ENCODE peak calls at places on chromosome 17, in nine cellular contexts. One of them, this sample, is unnamed. For H3K36me3, the result is how much of the 10 kb centered on the place peaks cover.

GRCh38 chr17:80649672-80650338 is 105.2 kb downstream of the RPTOR start:
- DNase-seq in ovary: no peak
- DNase-seq in iPS DF 6.9: peak
- DNase-seq in CD8-positive, alpha-beta memory T cell: no peak
- DNase-seq in GM06990: no peak
- DNase-seq in mesenchymal stem cell: peak
- DNase-seq in effector memory CD4-positive, alpha-beta T cell: no peak
- DNase-seq in tibial nerve: peak
- DNase-seq in BJ: peak
- DNase-seq in this sample: no peak

GRCh38 chr17:76696763-76697701 is 13.7 kb downstream of the MXRA7 start:
- DNase-seq in ovary: no peak
- DNase-seq in iPS DF 6.9: no peak
- DNase-seq in CD8-positive, alpha-beta memory T cell: no peak
- DNase-seq in GM06990: peak
- DNase-seq in mesenchymal stem cell: peak
- DNase-seq in effector memory CD4-positive, alpha-beta T cell: no peak
- DNase-seq in tibial nerve: no peak
- DNase-seq in BJ: no peak
- DNase-seq in this sample: no peak

GRCh38 chr17:19897901-19898300 is 30.2 kb upstream of the ULK2 start:
- DNase-seq in ovary: no peak
- DNase-seq in iPS DF 6.9: no peak
- DNase-seq in CD8-positive, alpha-beta memory T cell: no peak
- DNase-seq in GM06990: no peak
- DNase-seq in mesenchymal stem cell: peak
- DNase-seq in effector memory CD4-positive, alpha-beta T cell: no peak
- DNase-seq in tibial nerve: no peak
- DNase-seq in BJ: peak
- DNase-seq in this sample: no peak

GRCh38 chr17:1122681-1123396 is 56.9 kb downstream of the ABR start:
- DNase-seq in ovary: peak
- DNase-seq in iPS DF 6.9: no peak
- DNase-seq in CD8-positive, alpha-beta memory T cell: peak
- DNase-seq in GM06990: peak
- DNase-seq in mesenchymal stem cell: peak
- DNase-seq in effector memory CD4-positive, alpha-beta T cell: peak
- DNase-seq in tibial nerve: peak
- DNase-seq in BJ: no peak
- DNase-seq in this sample: peak

GRCh38 chr17:18182190-18182977 is 1.2 kb upstream of the ALKBH5 start:
- DNase-seq in ovary: peak
- DNase-seq in iPS DF 6.9: no peak
- DNase-seq in CD8-positive, alpha-beta memory T cell: no peak
- DNase-seq in GM06990: no peak
- DNase-seq in mesenchymal stem cell: no peak
- DNase-seq in effector memory CD4-positive, alpha-beta T cell: no peak
- DNase-seq in tibial nerve: no peak
- DNase-seq in BJ: no peak
- DNase-seq in this sample: no peak

GRCh38 chr17:18194804-18195203 is 11.2 kb downstream of the ALKBH5 start:
- DNase-seq in ovary: no peak
- DNase-seq in iPS DF 6.9: no peak
- DNase-seq in CD8-positive, alpha-beta memory T cell: no peak
- DNase-seq in GM06990: no peak
- DNase-seq in mesenchymal stem cell: no peak
- DNase-seq in effector memory CD4-positive, alpha-beta T cell: no peak
- DNase-seq in tibial nerve: no peak
- DNase-seq in BJ: no peak
- DNase-seq in this sample: no peak

GRCh38 chr17:4678448-4679026 is 25.4 kb downstream of the PELP1 start:
- DNase-seq in ovary: no peak
- DNase-seq in iPS DF 6.9: no peak
- DNase-seq in CD8-positive, alpha-beta memory T cell: no peak
- DNase-seq in GM06990: no peak
- DNase-seq in mesenchymal stem cell: peak
- DNase-seq in effector memory CD4-positive, alpha-beta T cell: no peak
- DNase-seq in tibial nerve: no peak
- DNase-seq in BJ: peak
- DNase-seq in this sample: peak

GRCh38 chr17:49748791-49749190 is 15.1 kb downstream of the FAM117A start:
- DNase-seq in ovary: no peak
- DNase-seq in iPS DF 6.9: no peak
- DNase-seq in CD8-positive, alpha-beta memory T cell: peak
- DNase-seq in GM06990: peak
- DNase-seq in mesenchymal stem cell: no peak
- DNase-seq in effector memory CD4-positive, alpha-beta T cell: peak
- DNase-seq in tibial nerve: no peak
- DNase-seq in BJ: no peak
- DNase-seq in this sample: peak

GRCh38 chr17:62819511-62820221 is 11.6 kb upstream of the MARCHF10 start:
- DNase-seq in ovary: peak
- DNase-seq in iPS DF 6.9: no peak
- DNase-seq in CD8-positive, alpha-beta memory T cell: no peak
- DNase-seq in GM06990: no peak
- DNase-seq in mesenchymal stem cell: peak
- DNase-seq in effector memory CD4-positive, alpha-beta T cell: no peak
- DNase-seq in tibial nerve: peak
- DNase-seq in BJ: peak
- DNase-seq in this sample: no peak

GRCh38 chr17:75078097-75079022 is 9.4 kb upstream of the SLC16A5 start:
- DNase-seq in ovary: no peak
- DNase-seq in iPS DF 6.9: no peak
- DNase-seq in CD8-positive, alpha-beta memory T cell: no peak
- DNase-seq in GM06990: peak
- DNase-seq in mesenchymal stem cell: peak
- DNase-seq in effector memory CD4-positive, alpha-beta T cell: no peak
- DNase-seq in tibial nerve: no peak
- DNase-seq in BJ: no peak
- DNase-seq in this sample: no peak

DNA sequence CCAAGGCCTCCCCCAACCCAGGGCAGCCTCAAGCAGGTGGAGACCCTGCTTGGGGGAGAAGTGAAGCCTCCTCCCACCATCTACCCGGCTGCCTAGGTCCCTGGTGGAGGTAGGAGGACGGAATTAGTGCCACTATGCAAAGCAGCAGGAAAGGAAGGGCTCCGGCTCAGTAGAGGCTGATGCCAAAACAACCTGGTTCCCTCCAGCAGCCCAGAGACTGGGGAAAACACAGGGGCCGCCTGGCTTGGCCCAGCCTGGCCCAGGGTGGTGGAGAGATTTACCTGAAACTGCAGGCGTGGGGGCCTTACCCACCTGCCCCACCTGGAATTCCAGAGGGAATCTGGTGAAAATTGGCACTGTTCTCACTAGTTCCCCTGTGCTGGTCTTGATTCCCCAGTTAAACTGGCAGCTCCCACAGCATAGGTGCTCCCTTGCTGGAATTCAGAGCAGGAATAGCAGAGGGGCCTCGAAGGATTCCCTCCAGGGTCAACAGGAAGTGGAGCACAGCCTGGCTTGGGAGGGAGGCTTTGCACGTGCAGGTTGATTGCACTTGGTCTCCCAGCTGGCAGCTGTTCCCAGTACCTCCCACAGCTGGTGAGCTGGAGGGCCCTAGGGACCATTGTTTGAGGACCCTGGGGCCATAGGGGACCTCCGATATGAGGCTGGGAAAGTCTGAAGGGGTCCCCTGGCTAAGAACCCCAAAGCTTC is 4.5 kb downstream of the CD79B start:
- DNase-seq in ovary: no peak
- DNase-seq in iPS DF 6.9: no peak
- DNase-seq in CD8-positive, alpha-beta memory T cell: no peak
- DNase-seq in GM06990: no peak
- DNase-seq in mesenchymal stem cell: no peak
- DNase-seq in effector memory CD4-positive, alpha-beta T cell: no peak
- DNase-seq in tibial nerve: no peak
- DNase-seq in BJ: no peak
- DNase-seq in this sample: no peak
- H3K36me3 ChIP-seq in ovary: under half
- H3K36me3 ChIP-seq in iPS DF 6.9: under half
- H3K36me3 ChIP-seq in CD8-positive, alpha-beta memory T cell: under half
- H3K36me3 ChIP-seq in GM06990: under half
- H3K36me3 ChIP-seq in mesenchymal stem cell: under half
- H3K36me3 ChIP-seq in effector memory CD4-positive, alpha-beta T cell: under half
- H3K36me3 ChIP-seq in tibial nerve: under half
- H3K36me3 ChIP-seq in BJ: under half
- H3K36me3 ChIP-seq in this sample: under half

GRCh38 chr17:29292992-29293889 is 707 bp downstream of the NUFIP2 start:
- DNase-seq in ovary: peak
- DNase-seq in iPS DF 6.9: no peak
- DNase-seq in CD8-positive, alpha-beta memory T cell: peak
- DNase-seq in GM06990: peak
- DNase-seq in mesenchymal stem cell: peak
- DNase-seq in effector memory CD4-positive, alpha-beta T cell: peak
- DNase-seq in tibial nerve: peak
- DNase-seq in BJ: no peak
- DNase-seq in this sample: peak

GRCh38 chr17:29292071-29292991 is 1.6 kb downstream of the NUFIP2 start:
- DNase-seq in ovary: peak
- DNase-seq in iPS DF 6.9: no peak
- DNase-seq in CD8-positive, alpha-beta memory T cell: peak
- DNase-seq in GM06990: peak
- DNase-seq in mesenchymal stem cell: peak
- DNase-seq in effector memory CD4-positive, alpha-beta T cell: peak
- DNase-seq in tibial nerve: peak
- DNase-seq in BJ: no peak
- DNase-seq in this sample: peak

GRCh38 chr17:29291163-29291752 is 2.7 kb downstream of the NUFIP2 start:
- DNase-seq in ovary: no peak
- DNase-seq in iPS DF 6.9: no peak
- DNase-seq in CD8-positive, alpha-beta memory T cell: no peak
- DNase-seq in GM06990: no peak
- DNase-seq in mesenchymal stem cell: peak
- DNase-seq in effector memory CD4-positive, alpha-beta T cell: no peak
- DNase-seq in tibial nerve: peak
- DNase-seq in BJ: peak
- DNase-seq in this sample: peak

GRCh38 chr17:29293890-29294579 is at the start of gene NUFIP2:
- DNase-seq in ovary: peak
- DNase-seq in iPS DF 6.9: peak
- DNase-seq in CD8-positive, alpha-beta memory T cell: peak
- DNase-seq in GM06990: peak
- DNase-seq in mesenchymal stem cell: peak
- DNase-seq in effector memory CD4-positive, alpha-beta T cell: peak
- DNase-seq in tibial nerve: peak
- DNase-seq in BJ: peak
- DNase-seq in this sample: peak

DNA sequence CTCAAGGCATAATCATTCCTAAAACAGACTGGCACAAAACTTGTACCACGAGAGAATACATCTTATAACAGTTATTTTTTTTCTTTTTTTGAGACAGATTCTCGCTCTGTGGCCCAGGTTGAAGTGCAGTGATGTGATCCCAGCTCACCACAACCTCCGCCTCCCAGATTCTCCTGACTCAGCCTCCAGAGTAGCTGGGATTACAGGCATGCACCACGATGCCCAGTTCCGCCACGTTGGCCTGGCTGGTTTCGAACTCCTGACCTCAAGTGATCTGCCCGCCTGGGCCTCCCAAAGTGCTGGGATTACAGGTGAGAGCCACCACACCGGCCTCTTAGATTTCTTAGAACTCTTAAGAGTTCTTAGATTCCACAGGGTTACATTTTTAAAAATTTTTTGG is 4.1 kb downstream of the NUFIP2 start:
- DNase-seq in ovary: no peak
- DNase-seq in iPS DF 6.9: no peak
- DNase-seq in CD8-positive, alpha-beta memory T cell: no peak
- DNase-seq in GM06990: no peak
- DNase-seq in mesenchymal stem cell: no peak
- DNase-seq in effector memory CD4-positive, alpha-beta T cell: no peak
- DNase-seq in tibial nerve: no peak
- DNase-seq in BJ: no peak
- DNase-seq in this sample: no peak
- H3K4me3 ChIP-seq in ovary: no peak
- H3K4me3 ChIP-seq in iPS DF 6.9: no peak
- H3K4me3 ChIP-seq in CD8-positive, alpha-beta memory T cell: no peak
- H3K4me3 ChIP-seq in GM06990: no peak
- H3K4me3 ChIP-seq in mesenchymal stem cell: no peak
- H3K4me3 ChIP-seq in effector memory CD4-positive, alpha-beta T cell: no peak
- H3K4me3 ChIP-seq in tibial nerve: no peak
- H3K4me3 ChIP-seq in BJ: no peak
- H3K4me3 ChIP-seq in this sample: no peak

DNA sequence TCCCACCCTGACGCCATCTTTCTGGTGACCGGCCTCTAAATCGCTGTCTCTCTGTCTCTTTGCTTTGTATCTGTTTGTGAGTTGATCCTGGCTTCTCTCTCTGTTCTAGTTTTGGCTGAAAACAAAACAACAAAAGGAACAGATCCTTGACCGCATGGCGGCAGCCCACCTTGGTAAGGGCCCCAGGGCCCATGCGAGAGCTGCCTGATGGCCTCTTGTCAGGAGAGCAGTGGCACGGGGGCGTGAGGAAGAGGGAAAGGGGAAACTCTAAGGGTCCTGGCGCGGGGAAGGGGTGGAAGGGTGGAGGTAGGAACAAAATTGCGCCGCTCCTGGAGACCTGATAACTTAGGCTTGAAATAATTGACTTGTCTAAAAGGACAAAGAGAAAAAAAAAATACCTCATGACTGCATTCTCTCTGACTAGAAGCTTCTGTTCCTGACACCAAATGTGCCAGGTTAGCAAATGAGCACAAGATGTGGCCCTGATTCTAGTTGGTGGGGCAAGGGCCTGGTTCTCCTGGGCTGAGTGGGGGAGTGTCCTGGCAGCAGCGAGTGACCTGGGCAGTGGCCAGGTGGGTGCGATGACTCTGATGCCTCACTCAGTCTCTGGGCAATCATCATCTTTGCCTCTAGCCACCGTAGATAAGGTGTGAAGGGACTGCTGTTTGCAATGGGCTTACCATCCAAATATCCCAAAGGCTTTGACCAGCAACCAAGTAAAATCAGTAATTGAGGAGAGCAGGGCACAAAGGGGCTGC is 66.0 kb downstream of the YPEL2 start:
- DNase-seq in ovary: no peak
- DNase-seq in iPS DF 6.9: no peak
- DNase-seq in CD8-positive, alpha-beta memory T cell: no peak
- DNase-seq in GM06990: no peak
- DNase-seq in mesenchymal stem cell: no peak
- DNase-seq in effector memory CD4-positive, alpha-beta T cell: no peak
- DNase-seq in tibial nerve: no peak
- DNase-seq in BJ: no peak
- DNase-seq in this sample: no peak
- H3K36me3 ChIP-seq in ovary: under half
- H3K36me3 ChIP-seq in iPS DF 6.9: under half
- H3K36me3 ChIP-seq in CD8-positive, alpha-beta memory T cell: under half
- H3K36me3 ChIP-seq in GM06990: under half
- H3K36me3 ChIP-seq in mesenchymal stem cell: under half
- H3K36me3 ChIP-seq in effector memory CD4-positive, alpha-beta T cell: under half
- H3K36me3 ChIP-seq in tibial nerve: under half
- H3K36me3 ChIP-seq in BJ: under half
- H3K36me3 ChIP-seq in this sample: under half

DNA sequence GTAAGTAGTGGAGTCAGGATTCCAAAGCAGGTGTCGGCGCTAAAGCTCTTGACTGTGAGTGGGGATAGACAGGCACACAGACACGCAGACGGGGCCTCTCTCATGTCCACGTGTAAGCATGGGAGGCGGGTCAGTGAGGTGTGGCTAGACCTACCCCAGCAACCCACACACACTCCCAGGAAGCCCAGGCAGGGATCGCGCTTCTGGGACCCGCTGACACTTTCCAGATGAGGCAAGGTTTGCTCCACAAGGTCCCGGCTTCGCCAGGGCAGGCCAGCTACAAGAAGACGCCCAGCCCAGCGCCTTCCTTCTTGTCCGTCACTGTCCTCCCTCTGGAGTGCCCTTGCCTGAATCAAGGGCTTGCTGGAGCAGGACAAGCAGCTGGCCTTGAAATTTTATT is 213.8 kb upstream of the RPL38 start:
- DNase-seq in ovary: no peak
- DNase-seq in iPS DF 6.9: no peak
- DNase-seq in CD8-positive, alpha-beta memory T cell: no peak
- DNase-seq in GM06990: no peak
- DNase-seq in mesenchymal stem cell: no peak
- DNase-seq in effector memory CD4-positive, alpha-beta T cell: no peak
- DNase-seq in tibial nerve: no peak
- DNase-seq in BJ: no peak
- DNase-seq in this sample: no peak
- H3K4me3 ChIP-seq in ovary: no peak
- H3K4me3 ChIP-seq in iPS DF 6.9: no peak
- H3K4me3 ChIP-seq in CD8-positive, alpha-beta memory T cell: no peak
- H3K4me3 ChIP-seq in GM06990: no peak
- H3K4me3 ChIP-seq in mesenchymal stem cell: no peak
- H3K4me3 ChIP-seq in effector memory CD4-positive, alpha-beta T cell: no peak
- H3K4me3 ChIP-seq in tibial nerve: no peak
- H3K4me3 ChIP-seq in BJ: no peak
- H3K4me3 ChIP-seq in this sample: no peak

This sample was measured in naive thymus-derived CD4-positive, alpha-beta T cell.